ENCODE peak calls at places on chromosomes 12 and 14, in five cellular contexts. One of them, this sample, is unnamed.

GRCh38 chr12:130303781-130304180 is 33.9 kb upstream of the PIWIL1 start:
- DNase-seq in Calu3: no peak
- DNase-seq in neural crest cell: no peak
- DNase-seq in tibial artery: no peak
- DNase-seq in fibroblast of villous mesenchyme: no peak
- DNase-seq in this sample: no peak

GRCh38 chr14:23187925-23188324 is 4.5 kb upstream of the SLC7A8 start:
- DNase-seq in Calu3: no peak
- DNase-seq in fibroblast of villous mesenchyme: no peak
- DNase-seq in tibial artery: no peak
- DNase-seq in neural crest cell: no peak
- DNase-seq in this sample: no peak

GRCh38 chr14:99733551-99734405 is 49.7 kb downstream of the CYP46A1 start:
- DNase-seq in tibial artery: peak; percentile 57
- DNase-seq in Calu3: no peak
- DNase-seq in fibroblast of villous mesenchyme: no peak
- DNase-seq in neural crest cell: no peak
- DNase-seq in this sample: no peak

GRCh38 chr12:12872139-12872933 is 19.0 kb upstream of the GPRC5A start:
- DNase-seq in tibial artery: no peak
- DNase-seq in Calu3: peak; percentile 91
- DNase-seq in neural crest cell: no peak
- DNase-seq in fibroblast of villous mesenchyme: peak; percentile 82
- DNase-seq in this sample: no peak

GRCh38 chr14:102295301-102295700 is 9.7 kb downstream of the MOK start:
- DNase-seq in fibroblast of villous mesenchyme: no peak
- DNase-seq in neural crest cell: no peak
- DNase-seq in Calu3: no peak
- DNase-seq in tibial artery: no peak
- DNase-seq in this sample: no peak

GRCh38 chr14:75268638-75269550 is 9.7 kb upstream of the FOS start:
- DNase-seq in fibroblast of villous mesenchyme: no peak
- DNase-seq in Calu3: no peak
- DNase-seq in neural crest cell: no peak
- DNase-seq in tibial artery: no peak
- DNase-seq in this sample: no peak

GRCh38 chr14:40796168-40796567 is 810.5 kb upstream of the LRFN5 start:
- DNase-seq in fibroblast of villous mesenchyme: no peak
- DNase-seq in neural crest cell: no peak
- DNase-seq in tibial artery: no peak
- DNase-seq in Calu3: no peak
- DNase-seq in this sample: no peak

GRCh38 chr14:98578204-98578603 is 693.8 kb downstream of the BCL11B start:
- DNase-seq in tibial artery: no peak
- DNase-seq in fibroblast of villous mesenchyme: no peak
- DNase-seq in Calu3: no peak
- DNase-seq in neural crest cell: no peak
- DNase-seq in this sample: no peak

GRCh38 chr12:128661216-128661550 is 162.6 kb downstream of the SLC15A4 start:
- DNase-seq in neural crest cell: no peak
- DNase-seq in Calu3: no peak
- DNase-seq in tibial artery: no peak
- DNase-seq in fibroblast of villous mesenchyme: no peak
- DNase-seq in this sample: no peak

GRCh38 chr12:128008341-128008740 is 258.6 kb upstream of the TMEM132C start:
- DNase-seq in tibial artery: no peak
- DNase-seq in fibroblast of villous mesenchyme: peak; percentile 11
- DNase-seq in neural crest cell: no peak
- DNase-seq in Calu3: no peak
- DNase-seq in this sample: no peak

GRCh38 chr12:62435337-62436163 is 31.1 kb upstream of the MON2 start:
- DNase-seq in Calu3: peak; percentile 70
- DNase-seq in tibial artery: peak; percentile 59
- DNase-seq in fibroblast of villous mesenchyme: peak; percentile 63
- DNase-seq in neural crest cell: peak; percentile 44
- DNase-seq in this sample: peak; percentile 22

GRCh38 chr14:101912841-101913240 is 51.5 kb upstream of the DYNC1H1 start:
- DNase-seq in Calu3: no peak
- DNase-seq in fibroblast of villous mesenchyme: no peak
- DNase-seq in tibial artery: no peak
- DNase-seq in neural crest cell: no peak
- DNase-seq in this sample: no peak

GRCh38 chr14:71290960-71291466 is 383.8 kb downstream of the PCNX1 start:
- DNase-seq in fibroblast of villous mesenchyme: peak; percentile 38
- DNase-seq in tibial artery: no peak
- DNase-seq in neural crest cell: no peak
- DNase-seq in Calu3: peak; percentile 15
- DNase-seq in this sample: peak; percentile 7

GRCh38 chr12:69509308-69509736 is 39.1 kb downstream of the FRS2 start:
- DNase-seq in fibroblast of villous mesenchyme: peak; percentile 52
- DNase-seq in Calu3: no peak
- DNase-seq in tibial artery: no peak
- DNase-seq in neural crest cell: no peak
- DNase-seq in this sample: no peak

GRCh38 chr14:95683793-95684192 is 2.4 kb upstream of the TCL1B start:
- DNase-seq in fibroblast of villous mesenchyme: peak; percentile 12
- DNase-seq in neural crest cell: no peak
- DNase-seq in tibial artery: no peak
- DNase-seq in Calu3: peak; percentile 42
- DNase-seq in this sample: no peak

GRCh38 chr14:68927956-68928675 is 51.0 kb downstream of the ACTN1 start:
- DNase-seq in Calu3: no peak
- DNase-seq in tibial artery: no peak
- DNase-seq in fibroblast of villous mesenchyme: peak; percentile 73
- DNase-seq in neural crest cell: no peak
- DNase-seq in this sample: no peak

GRCh38 chr14:68924392-68925158 is 54.5 kb downstream of the ACTN1 start:
- DNase-seq in neural crest cell: no peak
- DNase-seq in fibroblast of villous mesenchyme: no peak
- DNase-seq in tibial artery: no peak
- DNase-seq in Calu3: no peak
- DNase-seq in this sample: no peak

GRCh38 chr14:68925373-68925772 is 53.7 kb downstream of the ACTN1 start:
- DNase-seq in tibial artery: no peak
- DNase-seq in neural crest cell: no peak
- DNase-seq in Calu3: no peak
- DNase-seq in fibroblast of villous mesenchyme: no peak
- DNase-seq in this sample: no peak

GRCh38 chr14:68927089-68927488 is 52.0 kb downstream of the ACTN1 start:
- DNase-seq in Calu3: no peak
- DNase-seq in neural crest cell: no peak
- DNase-seq in tibial artery: no peak
- DNase-seq in fibroblast of villous mesenchyme: no peak
- DNase-seq in this sample: no peak

GRCh38 chr14:68926236-68926635 is 52.9 kb downstream of the ACTN1 start:
- DNase-seq in fibroblast of villous mesenchyme: no peak
- DNase-seq in Calu3: no peak
- DNase-seq in neural crest cell: no peak
- DNase-seq in tibial artery: no peak
- DNase-seq in this sample: no peak
- TF ChIP-seq CTCF in fibroblast of villous mesenchyme: peak; percentile 53
- TF ChIP-seq CTCF in Calu3: no peak
- TF ChIP-seq CTCF in neural crest cell: peak; percentile 48
- TF ChIP-seq CTCF in tibial artery: no peak
- TF ChIP-seq CTCF in this sample: peak; percentile 30

DNA sequence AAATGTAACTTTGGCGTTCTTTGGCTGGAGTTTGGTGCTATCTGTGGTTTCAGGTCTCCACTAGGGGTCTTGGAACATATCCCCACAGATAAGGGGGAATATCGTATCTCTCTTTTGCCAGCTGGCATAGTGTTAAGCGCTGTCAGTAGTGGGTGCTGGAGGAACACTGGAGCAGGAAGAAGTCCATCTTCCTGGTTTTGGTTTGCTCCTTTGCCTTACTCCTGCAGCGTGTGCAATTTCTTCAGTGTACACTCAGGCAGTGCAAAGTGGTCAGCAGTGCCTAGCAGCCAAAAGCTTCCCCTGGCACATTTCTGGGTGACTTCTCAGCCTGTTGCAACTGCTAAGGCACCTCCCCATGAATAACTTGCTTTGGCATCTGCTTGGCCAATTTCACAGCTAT is 11.7 kb upstream of the RIPK3 start:
- DNase-seq in neural crest cell: no peak
- DNase-seq in fibroblast of villous mesenchyme: peak; percentile 35
- DNase-seq in tibial artery: no peak
- DNase-seq in Calu3: no peak
- DNase-seq in this sample: no peak
- TF ChIP-seq CTCF in neural crest cell: no peak
- TF ChIP-seq CTCF in fibroblast of villous mesenchyme: no peak
- TF ChIP-seq CTCF in tibial artery: no peak
- TF ChIP-seq CTCF in Calu3: no peak
- TF ChIP-seq CTCF in this sample: peak; percentile 15

GRCh38 chr14:25518347-25518746 is 468.4 kb upstream of the STXBP6 start:
- DNase-seq in tibial artery: no peak
- DNase-seq in Calu3: no peak
- DNase-seq in fibroblast of villous mesenchyme: no peak
- DNase-seq in neural crest cell: no peak
- DNase-seq in this sample: no peak

GRCh38 chr14:25516838-25517237 is 466.9 kb upstream of the STXBP6 start:
- DNase-seq in tibial artery: no peak
- DNase-seq in fibroblast of villous mesenchyme: no peak
- DNase-seq in Calu3: no peak
- DNase-seq in neural crest cell: no peak
- DNase-seq in this sample: no peak
- TF ChIP-seq CTCF in tibial artery: no peak
- TF ChIP-seq CTCF in fibroblast of villous mesenchyme: no peak
- TF ChIP-seq CTCF in Calu3: no peak
- TF ChIP-seq CTCF in neural crest cell: no peak
- TF ChIP-seq CTCF in this sample: no peak

DNA sequence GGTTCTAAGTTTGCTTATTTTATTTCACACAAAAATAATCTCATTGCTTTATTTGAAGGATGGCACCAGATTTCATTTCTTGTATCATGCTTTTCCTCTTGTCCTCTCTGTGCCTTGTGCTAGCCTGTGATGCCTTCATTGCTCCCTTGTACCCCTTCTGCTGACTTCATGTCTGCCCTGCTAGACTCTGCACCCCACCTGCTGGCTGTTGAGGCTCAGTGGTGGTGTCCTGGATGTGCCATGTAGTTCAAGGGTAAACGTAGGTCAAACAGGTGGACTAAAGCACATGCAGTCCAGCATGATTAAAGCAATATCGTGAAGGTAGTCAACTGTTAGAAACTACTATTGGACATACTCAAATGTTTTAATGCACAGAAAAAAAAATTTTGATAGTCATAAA is 21.6 kb downstream of the MRPS35 start:
- DNase-seq in neural crest cell: no peak
- DNase-seq in fibroblast of villous mesenchyme: no peak
- DNase-seq in tibial artery: no peak
- DNase-seq in Calu3: peak; percentile 31
- DNase-seq in this sample: no peak
- TF ChIP-seq CTCF in neural crest cell: peak; percentile 25
- TF ChIP-seq CTCF in fibroblast of villous mesenchyme: peak; percentile 33
- TF ChIP-seq CTCF in tibial artery: no peak
- TF ChIP-seq CTCF in Calu3: peak; percentile 21
- TF ChIP-seq CTCF in this sample: peak; percentile 12

GRCh38 chr12:71755146-71755892 is 656 bp downstream of the RAB21 start:
- DNase-seq in tibial artery: peak; percentile 47
- DNase-seq in neural crest cell: no peak
- DNase-seq in fibroblast of villous mesenchyme: peak; percentile 75
- DNase-seq in Calu3: peak; percentile 54
- DNase-seq in this sample: peak; percentile 15
- TF ChIP-seq CTCF in tibial artery: no peak
- TF ChIP-seq CTCF in neural crest cell: no peak
- TF ChIP-seq CTCF in fibroblast of villous mesenchyme: no peak
- TF ChIP-seq CTCF in Calu3: no peak
- TF ChIP-seq CTCF in this sample: no peak

GRCh38 chr14:35277179-35277578 is 15.0 kb upstream of the PSMA6 start:
- DNase-seq in neural crest cell: no peak
- DNase-seq in fibroblast of villous mesenchyme: no peak
- DNase-seq in tibial artery: no peak
- DNase-seq in Calu3: no peak
- DNase-seq in this sample: no peak

GRCh38 chr14:35279369-35279768 is 12.8 kb upstream of the PSMA6 start:
- DNase-seq in Calu3: no peak
- DNase-seq in neural crest cell: no peak
- DNase-seq in tibial artery: no peak
- DNase-seq in fibroblast of villous mesenchyme: no peak
- DNase-seq in this sample: no peak
- TF ChIP-seq CTCF in Calu3: no peak
- TF ChIP-seq CTCF in neural crest cell: no peak
- TF ChIP-seq CTCF in tibial artery: no peak
- TF ChIP-seq CTCF in fibroblast of villous mesenchyme: no peak
- TF ChIP-seq CTCF in this sample: no peak

GRCh38 chr14:51298895-51299294 is 58.8 kb downstream of the TMX1 start:
- DNase-seq in neural crest cell: no peak
- DNase-seq in fibroblast of villous mesenchyme: no peak
- DNase-seq in Calu3: no peak
- DNase-seq in tibial artery: no peak
- DNase-seq in this sample: no peak

GRCh38 chr14:51294951-51295350 is 54.9 kb downstream of the TMX1 start:
- DNase-seq in Calu3: no peak
- DNase-seq in fibroblast of villous mesenchyme: peak; percentile 12
- DNase-seq in neural crest cell: no peak
- DNase-seq in tibial artery: no peak
- DNase-seq in this sample: no peak

GRCh38 chr14:51295666-51296263 is 55.7 kb downstream of the TMX1 start:
- DNase-seq in fibroblast of villous mesenchyme: no peak
- DNase-seq in tibial artery: no peak
- DNase-seq in Calu3: no peak
- DNase-seq in neural crest cell: no peak
- DNase-seq in this sample: no peak

GRCh38 chr14:51293926-51294290 is 53.9 kb downstream of the TMX1 start:
- DNase-seq in fibroblast of villous mesenchyme: no peak
- DNase-seq in tibial artery: no peak
- DNase-seq in Calu3: no peak
- DNase-seq in neural crest cell: no peak
- DNase-seq in this sample: no peak

DNA sequence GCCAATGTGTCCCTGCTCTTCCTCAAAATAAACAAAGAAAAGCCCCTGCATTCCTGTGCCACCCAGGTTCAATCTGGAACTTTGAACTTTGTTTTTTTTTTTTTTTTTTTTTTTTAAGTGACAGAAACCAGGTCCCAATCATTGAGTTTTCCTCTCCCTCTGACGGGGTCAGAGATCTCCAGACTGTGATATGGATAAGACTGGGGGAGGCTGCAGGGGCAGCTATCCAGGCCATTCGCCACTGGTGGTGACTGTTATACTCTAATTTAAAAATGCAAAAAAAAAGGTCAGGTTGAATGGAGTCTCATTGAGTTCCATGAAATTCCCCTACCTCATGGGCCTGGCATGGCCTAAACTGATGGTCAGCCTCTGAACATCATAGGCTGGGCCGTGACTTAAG is 57.0 kb downstream of the TMX1 start:
- DNase-seq in tibial artery: no peak
- DNase-seq in fibroblast of villous mesenchyme: no peak
- DNase-seq in neural crest cell: no peak
- DNase-seq in Calu3: no peak
- DNase-seq in this sample: no peak
- TF ChIP-seq CTCF in tibial artery: no peak
- TF ChIP-seq CTCF in fibroblast of villous mesenchyme: no peak
- TF ChIP-seq CTCF in neural crest cell: no peak
- TF ChIP-seq CTCF in Calu3: no peak
- TF ChIP-seq CTCF in this sample: no peak

GRCh38 chr12:57151741-57152407 is 4.5 kb upstream of the LRP1-AS start:
- DNase-seq in Calu3: no peak
- DNase-seq in fibroblast of villous mesenchyme: peak; percentile 55
- DNase-seq in neural crest cell: no peak
- DNase-seq in tibial artery: no peak
- DNase-seq in this sample: peak; percentile 92
- TF ChIP-seq CTCF in Calu3: no peak
- TF ChIP-seq CTCF in fibroblast of villous mesenchyme: no peak
- TF ChIP-seq CTCF in neural crest cell: no peak
- TF ChIP-seq CTCF in tibial artery: no peak
- TF ChIP-seq CTCF in this sample: no peak

This sample was measured in AG09319.